ENCODE peak calls at places on chromosomes 3 and 15, in nine cellular contexts. O, L, C, G, K, H, W, J and Z are unnamed samples.

GRCh38 chr3:105976211-105976610 is 107.4 kb upstream of the CBLB start:
- DNase-seq in O (no peak), W (no peak), K (no peak), H (no peak), G (no peak), J (no peak), L (no peak), C (no peak), Z (no peak)

GRCh38 chr3:100033814-100034490 is 80.3 kb downstream of the FILIP1L start:
- DNase-seq in K (no peak), C (no peak), L (no peak), O (no peak), G (no peak), W (no peak), J (no peak), H (no peak), Z (no peak)

GRCh38 chr3:127823590-127823857 is 1.2 kb upstream of the MGLL start:
- DNase-seq in W (no peak), G (no peak), H (no peak), J (no peak), O (no peak), K (no peak), C (no peak), L (no peak), Z (no peak)

GRCh38 chr3:66394261-66395249 is 106.3 kb downstream of the LRIG1 start:
- DNase-seq in W (no peak), G (no peak), L (no peak), C (no peak), O (peak), H (no peak), K (no peak), J (no peak), Z (peak)

GRCh38 chr15:33068007-33068441 is 126.5 kb downstream of the FMN1 start:
- DNase-seq in L (no peak), H (no peak), C (no peak), O (no peak), J (peak), K (no peak), W (peak), G (no peak), Z (no peak)

GRCh38 chr3:149465351-149465883 is 9.1 kb upstream of the TM4SF4 start:
- DNase-seq in G (no peak), L (no peak), H (no peak), C (no peak), K (no peak), W (no peak), J (no peak), O (no peak), Z (no peak)

GRCh38 chr3:196902296-196902695 is 34.6 kb downstream of the SENP5 start:
- DNase-seq in J (no peak), W (no peak), L (no peak), K (no peak), C (no peak), H (no peak), G (no peak), O (no peak), Z (no peak)

GRCh38 chr3:128054363-128054762 is 2.1 kb downstream of the SEC61A1 start:
- DNase-seq in J (peak), H (no peak), C (no peak), W (peak), G (no peak), L (no peak), K (no peak), O (no peak), Z (no peak)

GRCh38 chr15:90225047-90225446 is 8.7 kb downstream of the CIB1 start:
- DNase-seq in H (no peak), K (no peak), G (no peak), O (no peak), L (no peak), C (no peak), J (no peak), W (no peak), Z (no peak)

GRCh38 chr15:54298396-54298795 is 320.2 kb downstream of the UNC13C start:
- DNase-seq in W (no peak), L (no peak), C (no peak), O (no peak), H (no peak), K (no peak), J (no peak), G (no peak), Z (no peak)

GRCh38 chr3:127005864-127006500 is 23.1 kb downstream of the PLXNA1 start:
- DNase-seq in O (no peak), W (no peak), L (no peak), K (no peak), H (no peak), J (peak), C (no peak), G (no peak), Z (no peak)

GRCh38 chr3:140296796-140297352 is 361.9 kb downstream of the CLSTN2 start:
- DNase-seq in C (no peak), H (no peak), K (no peak), J (no peak), O (no peak), W (no peak), L (no peak), G (no peak), Z (no peak)

GRCh38 chr3:13879102-13879945 is 547 bp downstream of the WNT7A start:
- DNase-seq in H (no peak), W (no peak), O (peak), C (no peak), K (no peak), G (no peak), L (peak), J (peak), Z (peak)

GRCh38 chr3:45123030-45123429 is 23.1 kb downstream of the CDCP1 start:
- DNase-seq in H (no peak), O (no peak), C (no peak), K (no peak), L (no peak), W (peak), J (peak), G (peak), Z (no peak)

GRCh38 chr3:115156255-115156654 is 9.2 kb upstream of the ZBTB20 start:
- DNase-seq in O (no peak), K (no peak), H (no peak), L (no peak), C (no peak), W (no peak), G (no peak), J (peak), Z (no peak)

GRCh38 chr3:60579734-60580133 is 671.5 kb downstream of the FHIT start:
- DNase-seq in L (no peak), O (no peak), C (no peak), J (peak), K (no peak), H (no peak), G (no peak), W (no peak), Z (no peak)

GRCh38 chr15:61186905-61187865 is 41.9 kb downstream of the RORA start:
- DNase-seq in J (no peak), O (no peak), K (no peak), H (peak), G (no peak), L (no peak), W (no peak), C (no peak), Z (no peak)

GRCh38 chr3:124246366-124246765 is 254.4 kb upstream of the ROPN1 start:
- DNase-seq in H (no peak), C (no peak), K (no peak), G (no peak), W (no peak), O (no peak), L (no peak), J (no peak), Z (no peak)

GRCh38 chr3:105762749-105763673 is 105.8 kb downstream of the CBLB start:
- DNase-seq in K (no peak), J (no peak), W (no peak), O (no peak), L (no peak), G (no peak), C (no peak), H (no peak), Z (no peak)

GRCh38 chr15:57890351-57890750 is 175.2 kb downstream of the ALDH1A2 start:
- DNase-seq in C (no peak), L (no peak), G (no peak), J (peak), K (no peak), O (no peak), H (no peak), W (no peak), Z (no peak)

GRCh38 chr3:31389939-31390338 is 142.8 kb upstream of the STT3B start:
- DNase-seq in C (no peak), W (no peak), O (no peak), H (no peak), G (no peak), J (no peak), K (no peak), L (no peak), Z (no peak)

GRCh38 chr3:50419595-50419994 is 60.3 kb upstream of the TMEM115 start:
- DNase-seq in O (no peak), J (no peak), W (no peak), H (no peak), G (no peak), C (no peak), K (no peak), L (no peak), Z (no peak)

GRCh38 chr3:33441322-33441976 is 1.2 kb upstream of the UBP1 start:
- DNase-seq in L (no peak), C (no peak), H (no peak), K (no peak), O (no peak), G (no peak), W (no peak), J (peak), Z (peak)

GRCh38 chr3:160472344-160472743 is 22.8 kb upstream of the TRIM59 start:
- DNase-seq in H (no peak), G (no peak), J (no peak), K (no peak), L (no peak), C (no peak), O (no peak), W (no peak), Z (no peak)

GRCh38 chr3:45923755-45924154 is 19.5 kb upstream of the CXCR6 start:
- DNase-seq in H (no peak), G (no peak), K (no peak), L (no peak), O (no peak), J (peak), W (peak), C (no peak), Z (no peak)

GRCh38 chr3:196486263-196486662 is 17.3 kb downstream of the RNF168 start:
- DNase-seq in K (no peak), G (no peak), W (no peak), J (peak), O (no peak), L (no peak), C (no peak), H (no peak), Z (no peak)

GRCh38 chr3:98793971-98794370 is 30.8 kb downstream of the ST3GAL6 start:
- DNase-seq in J (no peak), H (no peak), L (no peak), C (no peak), K (no peak), W (no peak), O (no peak), G (no peak), Z (no peak)

GRCh38 chr3:25441234-25441856 is 13.3 kb downstream of the RARB start:
- DNase-seq in O (no peak), G (peak), J (no peak), C (no peak), H (no peak), L (peak), K (no peak), W (no peak), Z (no peak)